ENCODE peak calls at places on chromosomes 12 and 14, in seven cellular contexts. B is ascending aorta; W is right lobe of liver; R is IMR-90; C is CD8-positive, alpha-beta memory T cell; U is brain microvascular endothelial cell; V is prostate gland. N is an unnamed sample. For H3K36me3, the result is how much of the 10 kb centered on the place peaks cover.

GRCh38 chr12:53659011-53659551 is 16.8 kb downstream of the ATP5MC2 start:
- DNase-seq in B (peak), W (peak), R (peak), C (no peak), U (peak), V (peak), N (no peak)

GRCh38 chr14:101066826-101067508 is 163.4 kb upstream of the RTL1 start:
- DNase-seq in B (peak), W (peak), R (no peak), C (no peak), U (no peak), V (no peak), N (no peak)

GRCh38 chr14:37598085-37598972 is 2.9 kb downstream of the TTC6 start:
- DNase-seq in B (no peak), W (no peak), R (no peak), C (no peak), U (no peak), V (no peak), N (no peak)

GRCh38 chr12:93198086-93198485 is 179.6 kb upstream of the NUDT4 start:
- DNase-seq in B (no peak), W (no peak), R (peak), C (no peak), U (peak), V (no peak), N (peak)

GRCh38 chr12:121858662-121859572 is at the start of gene HPD:
- DNase-seq in B (peak), W (peak), R (peak), C (no peak), U (peak), V (peak), N (no peak)

GRCh38 chr12:29695026-29695425 is 88.7 kb downstream of the TMTC1 start:
- DNase-seq in B (no peak), W (no peak), R (no peak), C (no peak), U (no peak), V (no peak), N (no peak)

GRCh38 chr12:47223848-47224213 is 144.1 kb upstream of the AMIGO2 start:
- DNase-seq in B (no peak), W (peak), R (peak), C (no peak), U (no peak), V (no peak), N (no peak)

GRCh38 chr14:77044776-77045569 is 16.5 kb upstream of the IRF2BPL start:
- DNase-seq in B (peak), W (peak), R (no peak), C (no peak), U (no peak), V (no peak), N (peak)

GRCh38 chr12:19382111-19382526 is 57.2 kb upstream of the AEBP2 start:
- DNase-seq in B (peak), W (no peak), R (peak), C (no peak), U (peak), V (no peak), N (peak)

GRCh38 chr12:29690728-29691127 is 93.0 kb downstream of the TMTC1 start:
- DNase-seq in B (no peak), W (no peak), R (no peak), C (no peak), U (no peak), V (no peak), N (no peak)

GRCh38 chr14:61609143-61609851 is 86.0 kb upstream of the HIF1A start:
- DNase-seq in B (no peak), W (no peak), R (peak), C (no peak), U (no peak), V (no peak), N (no peak)

GRCh38 chr12:2877959-2878732 is 1.1 kb downstream of the RHNO1 start:
- DNase-seq in B (no peak), W (no peak), R (peak), C (no peak), U (no peak), V (no peak), N (no peak)

GRCh38 chr12:2084553-2085296 is 31.9 kb downstream of the CACNA1C start:
- DNase-seq in B (peak), W (no peak), R (peak), C (no peak), U (peak), V (no peak), N (peak)

GRCh38 chr12:57236224-57236924 is 6.9 kb downstream of the SHMT2 start:
- DNase-seq in B (no peak), W (no peak), R (no peak), C (no peak), U (no peak), V (no peak), N (no peak)

GRCh38 chr12:727321-727720 is 25.1 kb upstream of the WNK1 start:
- DNase-seq in B (no peak), W (no peak), R (peak), C (no peak), U (peak), V (no peak), N (no peak)

GRCh38 chr12:101299931-101300330 is 20.0 kb downstream of the UTP20 start:
- DNase-seq in B (no peak), W (no peak), R (peak), C (no peak), U (no peak), V (no peak), N (no peak)

GRCh38 chr12:52059582-52060497 is 8.6 kb downstream of the NR4A1 start:
- DNase-seq in B (peak), W (no peak), R (peak), C (no peak), U (no peak), V (no peak), N (no peak)

GRCh38 chr12:53504004-53504920 is 3.0 kb downstream of the NPFF start:
- DNase-seq in B (peak), W (no peak), R (no peak), C (no peak), U (no peak), V (no peak), N (no peak)

GRCh38 chr12:53709671-53710070 is 17.6 kb downstream of the CALCOCO1 start:
- DNase-seq in B (no peak), W (no peak), R (no peak), C (no peak), U (no peak), V (no peak), N (no peak)

GRCh38 chr12:93776581-93777018 is 99.4 kb downstream of the CRADD start:
- DNase-seq in B (no peak), W (no peak), R (peak), C (no peak), U (peak), V (no peak), N (peak)

GRCh38 chr12:123034865-123035264 is 54.4 kb downstream of the ARL6IP4 start:
- DNase-seq in B (no peak), W (no peak), R (peak), C (no peak), U (peak), V (no peak), N (no peak)

GRCh38 chr12:19576421-19576925 is 137.2 kb downstream of the AEBP2 start:
- DNase-seq in B (no peak), W (no peak), R (peak), C (no peak), U (no peak), V (no peak), N (peak)

DNA sequence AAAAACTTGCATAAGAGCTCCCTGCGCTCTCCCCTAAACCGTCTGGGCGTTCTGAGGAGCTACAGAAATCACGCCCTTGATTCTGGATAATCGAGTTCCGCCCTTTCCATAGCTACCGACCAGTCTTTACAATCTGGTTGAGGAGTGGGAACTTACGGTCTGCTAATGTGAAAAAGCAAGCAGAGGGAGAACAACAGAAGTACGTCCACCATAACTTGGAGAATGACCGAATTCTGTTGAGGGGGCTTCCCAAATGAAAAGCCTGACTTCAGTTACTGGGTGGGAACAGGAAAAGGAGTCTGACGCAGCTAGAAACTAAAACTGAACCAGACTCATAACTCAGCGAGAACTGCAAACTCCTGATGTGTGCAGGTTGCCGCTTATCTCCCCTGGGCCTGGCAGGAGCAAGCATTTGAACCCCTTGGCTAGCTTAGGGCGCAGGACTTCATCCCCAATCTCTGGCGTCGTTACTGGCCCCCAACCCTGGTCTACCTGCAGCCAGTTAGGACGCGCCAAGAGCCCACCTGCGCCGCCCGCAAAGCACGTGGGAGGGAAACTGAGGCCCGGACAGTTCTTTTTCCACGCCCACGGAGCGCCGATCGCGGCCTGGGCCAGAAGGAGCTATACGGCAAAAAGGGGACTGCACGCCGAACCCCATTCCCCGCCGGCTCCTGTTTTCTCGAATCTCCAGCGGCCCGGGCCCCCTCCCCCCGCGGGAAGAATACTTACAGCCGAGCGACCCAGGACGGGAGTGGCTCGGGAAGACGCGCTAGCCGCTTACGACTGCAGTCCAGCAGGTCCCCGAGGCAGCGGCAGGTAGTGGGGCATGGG is 818 bp downstream of the LRIG3 start:
- DNase-seq in B (peak), W (no peak), R (peak), C (no peak), U (peak), V (peak), N (no peak)
- H3K36me3 ChIP-seq in B (under half), W (under half), R (under half), C (under half), U (under half), V (under half), N (under half)

GRCh38 chr14:32081901-32082300 is 4.8 kb downstream of the ARHGAP5 start:
- DNase-seq in B (no peak), W (no peak), R (no peak), C (no peak), U (no peak), V (no peak), N (no peak)

GRCh38 chr14:32078794-32079663 is 1.9 kb downstream of the ARHGAP5 start:
- DNase-seq in B (no peak), W (no peak), R (peak), C (no peak), U (peak), V (no peak), N (no peak)

GRCh38 chr14:32078030-32078793 is 1.1 kb downstream of the ARHGAP5 start:
- DNase-seq in B (peak), W (peak), R (peak), C (no peak), U (peak), V (peak), N (no peak)

GRCh38 chr14:32077081-32078029 is at the start of gene ARHGAP5:
- DNase-seq in B (peak), W (no peak), R (peak), C (peak), U (peak), V (no peak), N (no peak)

DNA sequence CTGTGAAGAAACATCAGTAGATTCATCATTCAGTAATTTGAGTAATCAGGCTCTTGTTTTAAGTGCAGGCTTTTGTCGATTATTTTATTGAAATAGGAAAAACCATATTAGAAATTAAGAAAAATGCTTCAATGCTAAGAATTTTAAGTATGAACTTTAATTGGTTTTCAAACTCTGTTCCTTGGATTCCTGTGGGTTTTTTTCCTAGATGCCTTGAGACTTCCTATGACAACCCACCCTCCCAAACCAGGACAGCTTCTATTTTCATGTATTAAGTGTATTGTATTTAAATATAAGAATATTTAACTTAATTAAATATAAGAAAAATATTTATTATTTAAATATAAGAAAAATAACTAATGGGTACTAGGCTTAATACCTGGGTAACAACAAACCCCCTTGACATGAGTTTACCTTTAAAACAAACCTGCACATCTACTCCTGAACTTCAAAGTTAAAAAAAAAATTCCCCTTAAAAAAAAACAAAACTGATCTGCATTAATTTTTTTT is 3.0 kb downstream of the ARHGAP5 start:
- DNase-seq in B (no peak), W (no peak), R (no peak), C (no peak), U (no peak), V (no peak), N (no peak)
- H3K4me3 ChIP-seq in B (no peak), W (no peak), R (no peak), C (no peak), U (no peak), V (no peak), N (no peak)

GRCh38 chr12:124481257-124481750 is 86.1 kb downstream of the NCOR2 start:
- DNase-seq in B (no peak), W (no peak), R (no peak), C (no peak), U (no peak), V (no peak), N (no peak)
- H3K36me3 ChIP-seq in B (half or more), W (under half), R (half or more), C (under half), U (half or more), V (under half), N (under half)

GRCh38 chr14:22835505-22835904 is 880 bp upstream of the MMP14 start:
- DNase-seq in B (no peak), W (no peak), R (no peak), C (no peak), U (no peak), V (no peak), N (no peak)
- H3K4me3 ChIP-seq in B (no peak), W (no peak), R (no peak), C (no peak), U (no peak), V (no peak), N (no peak)

GRCh38 chr14:99472937-99473336 is 7.7 kb downstream of the SETD3 start:
- DNase-seq in B (no peak), W (no peak), R (no peak), C (no peak), U (no peak), V (no peak), N (no peak)

GRCh38 chr14:99475179-99475578 is 5.5 kb downstream of the SETD3 start:
- DNase-seq in B (no peak), W (no peak), R (no peak), C (no peak), U (no peak), V (peak), N (no peak)

GRCh38 chr14:99468836-99469592 is 11.6 kb downstream of the SETD3 start:
- DNase-seq in B (no peak), W (no peak), R (peak), C (no peak), U (peak), V (no peak), N (no peak)

GRCh38 chr14:99468081-99468480 is 12.6 kb downstream of the SETD3 start:
- DNase-seq in B (no peak), W (no peak), R (no peak), C (no peak), U (no peak), V (no peak), N (no peak)

GRCh38 chr14:99471731-99472130 is 8.9 kb downstream of the SETD3 start:
- DNase-seq in B (no peak), W (no peak), R (no peak), C (no peak), U (no peak), V (no peak), N (no peak)
- H3K36me3 ChIP-seq in B (under half), W (under half), R (under half), C (under half), U (under half), V (under half), N (under half)

GRCh38 chr12:26469801-26470200 is 274.4 kb downstream of the SSPN start:
- DNase-seq in B (no peak), W (no peak), R (no peak), C (no peak), U (no peak), V (no peak), N (no peak)

GRCh38 chr12:26471560-26471959 is 276.2 kb downstream of the SSPN start:
- DNase-seq in B (no peak), W (no peak), R (peak), C (no peak), U (peak), V (no peak), N (no peak)

DNA sequence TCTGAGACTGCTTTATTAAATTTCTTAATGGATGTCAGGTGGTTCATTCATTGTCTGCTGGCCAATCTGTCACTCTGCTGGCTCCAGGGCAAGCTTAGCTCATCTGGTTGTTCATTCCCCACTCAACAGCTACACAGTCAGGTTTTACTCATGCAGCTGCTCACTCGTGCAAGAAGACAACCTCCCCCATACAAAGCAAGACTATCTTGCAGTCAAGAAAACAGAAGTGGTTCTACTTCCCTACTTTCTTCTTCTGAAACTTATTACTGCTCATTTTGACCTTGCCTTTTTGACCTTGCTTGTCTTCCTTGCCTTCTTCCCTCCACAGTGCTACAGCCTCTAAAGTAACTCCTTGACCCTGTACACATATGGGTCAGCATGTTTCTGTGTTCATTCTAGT is 277.9 kb downstream of the SSPN start:
- DNase-seq in B (no peak), W (no peak), R (peak), C (no peak), U (no peak), V (no peak), N (no peak)
- H3K4me3 ChIP-seq in B (no peak), W (no peak), R (no peak), C (no peak), U (no peak), V (no peak), N (no peak)